ENCODE peak calls at places on chromosomes 1 and 21, in five cellular contexts. S is OCI-LY7, P is GM23248, B is endothelial cell of umbilical vein, O is HCT116. X is an unnamed sample.

GRCh38 chr21:44437696-44438431 is 17.4 kb upstream of the LRRC3 start:
- DNase-seq in S (no peak), P (no peak), B (no peak), O (no peak), X (no peak)

GRCh38 chr1:17193222-17194132 is 11.5 kb upstream of the PADI1 start:
- DNase-seq in S (no peak), P (no peak), B (no peak), O (no peak), X (no peak)

GRCh38 chr21:46054447-46054846 is 43.5 kb upstream of the COL6A2 start:
- DNase-seq in S (no peak), P (peak; percentile 72), B (no peak), O (no peak), X (no peak)

GRCh38 chr1:160827418-160827817 is 31.4 kb downstream of the LY9 start:
- DNase-seq in S (no peak), P (peak; percentile 64), B (no peak), O (no peak), X (no peak)

GRCh38 chr1:148362141-148362929 is 120.8 kb downstream of the PPIAL4G start:
- DNase-seq in S (no peak), P (peak; percentile 85), B (no peak), O (peak; percentile 86), X (peak; percentile 76)

GRCh38 chr21:35207322-35207721 is 158.2 kb upstream of the RUNX1 start:
- DNase-seq in S (no peak), P (peak; percentile 42), B (no peak), O (no peak), X (no peak)

GRCh38 chr21:28663111-28663693 is 329.5 kb downstream of the LTN1 start:
- DNase-seq in S (no peak), P (no peak), B (no peak), O (no peak), X (no peak)

GRCh38 chr1:164895026-164895907 is 336.3 kb downstream of the PBX1 start:
- DNase-seq in S (no peak), P (peak; percentile 14), B (no peak), O (no peak), X (no peak)

GRCh38 chr1:223756002-223756775 is 43.9 kb downstream of the CAPN2 start:
- DNase-seq in S (no peak), P (no peak), B (no peak), O (no peak), X (no peak)

GRCh38 chr1:162722036-162722435 is 68.5 kb upstream of the HSD17B7 start:
- DNase-seq in S (no peak), P (no peak), B (no peak), O (no peak), X (no peak)

GRCh38 chr1:84462118-84462517 is 16.9 kb upstream of the RPF1 start:
- DNase-seq in S (no peak), P (no peak), B (no peak), O (no peak), X (no peak)

DNA sequence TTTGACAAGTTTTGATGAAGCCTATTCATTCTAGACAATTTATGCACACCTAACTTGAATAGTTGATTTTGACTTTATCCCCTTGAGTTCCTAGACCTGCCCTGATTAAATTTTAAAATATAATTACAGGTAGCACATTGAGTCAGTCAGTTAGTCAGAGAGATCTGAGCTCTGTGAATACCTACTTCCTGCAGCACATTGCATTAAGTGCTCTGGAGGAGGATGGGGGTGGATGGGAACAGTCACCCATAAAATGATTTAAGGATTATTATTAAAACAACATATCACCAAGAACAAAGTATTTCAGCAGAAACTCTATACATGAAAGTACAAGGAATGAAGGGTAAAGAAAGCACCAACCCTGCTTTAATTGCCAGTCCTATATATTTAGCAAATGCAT is 11.8 kb upstream of the RPF1 start:
- DNase-seq in S (no peak), P (no peak), B (no peak), O (no peak), X (no peak)
- H3K4me3 ChIP-seq in S (no peak overlapping the region), P (no peak overlapping the region), B (no peak overlapping the region), O (no peak overlapping the region), X (no peak overlapping the region)

DNA sequence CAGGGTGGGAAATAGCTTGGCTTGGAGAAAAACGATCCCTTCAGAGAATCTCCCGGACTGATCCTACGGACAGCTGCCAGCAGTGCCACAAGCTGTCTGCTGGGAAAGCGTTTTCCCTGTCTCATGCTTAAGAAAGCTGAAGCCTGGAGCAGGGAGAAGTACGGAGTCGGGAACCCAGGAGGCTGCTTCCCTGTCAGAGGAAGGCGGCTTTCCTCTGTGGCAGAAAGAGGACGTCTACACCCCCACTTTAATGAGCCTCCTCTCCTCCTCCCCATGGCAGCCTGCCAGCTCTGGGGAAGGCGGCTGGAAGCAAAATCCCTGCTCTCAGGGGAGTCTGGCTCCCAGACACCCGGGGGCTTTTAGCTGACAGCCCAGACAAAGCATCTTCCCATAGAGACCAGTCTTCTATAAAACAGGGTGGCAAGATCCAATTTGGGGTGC is 7.3 kb downstream of the KIF21B start:
- DNase-seq in S (no peak), P (peak; percentile 51), B (peak; percentile 34), O (no peak), X (no peak)
- H4K20me1 ChIP-seq in S (no peaks in the 10 kb centered on the region), P (no peaks in the 10 kb centered on the region), B (no peaks in the 10 kb centered on the region), O (no peaks in the 10 kb centered on the region), X (no peaks in the 10 kb centered on the region)

DNA sequence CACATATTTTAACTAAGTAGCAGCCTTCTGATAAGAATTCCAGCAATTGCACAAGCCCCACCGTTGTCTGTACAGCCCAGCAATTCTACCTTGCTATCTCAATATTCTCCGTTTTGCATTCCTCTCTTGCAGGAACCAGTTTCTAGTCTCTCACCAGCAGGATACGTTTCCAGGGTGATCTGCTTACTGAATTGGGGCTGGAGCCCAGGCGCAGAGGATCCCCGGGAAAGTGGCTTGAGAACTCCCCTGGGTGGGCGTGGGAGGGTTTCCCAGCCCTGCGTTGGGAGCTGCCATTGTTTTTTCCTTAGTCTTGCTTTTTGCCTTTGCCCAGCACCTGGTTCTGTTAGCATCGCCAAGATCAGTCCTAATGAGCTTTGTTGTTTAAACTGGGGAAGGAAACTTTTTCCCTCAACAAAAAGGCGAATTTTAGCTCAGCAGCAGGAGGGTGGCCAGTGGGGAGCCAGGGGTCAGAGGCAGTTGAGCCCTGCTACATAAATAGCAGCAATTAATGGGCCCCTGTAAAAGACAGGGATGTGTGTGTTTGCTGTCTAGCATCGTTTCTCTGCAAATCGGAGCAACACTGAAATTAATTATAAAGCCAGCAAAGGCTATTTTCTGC is 36.4 kb downstream of the HUNK start:
- DNase-seq in S (no peak), P (peak; percentile 30), B (no peak), O (no peak), X (no peak)
- H3K4me3 ChIP-seq in S (no peak overlapping the region), P (no peak overlapping the region), B (no peak overlapping the region), O (no peak overlapping the region), X (no peak overlapping the region)

GRCh38 chr1:90989302-90989701 is 32.5 kb downstream of the ZNF644 start:
- DNase-seq in S (no peak), P (no peak), B (no peak), O (no peak), X (no peak)
- H4K20me1 ChIP-seq in S (no peaks in the 10 kb centered on the region), P (peaks cover 65% of the 10 kb centered on the region), B (peaks cover 14% of the 10 kb centered on the region), O (peaks cover 46% of the 10 kb centered on the region), X (peaks cover 10% of the 10 kb centered on the region)

GRCh38 chr1:6178751-6179563 is 1.2 kb downstream of the CHD5 start:
- DNase-seq in S (no peak), P (peak; percentile 27), B (no peak), O (no peak), X (no peak)
- H3K4me3 ChIP-seq in S (no peak overlapping the region), P (peak overlapping the region; percentile 33), B (no peak overlapping the region), O (peak overlapping the region; percentile 40), X (no peak overlapping the region)

GRCh38 chr1:235113183-235113917 is 15.3 kb downstream of the TOMM20 start:
- DNase-seq in S (no peak), P (no peak), B (no peak), O (no peak), X (no peak)
- H4K20me1 ChIP-seq in S (peaks cover 6% of the 10 kb centered on the region), P (no peaks in the 10 kb centered on the region), B (peaks cover 4% of the 10 kb centered on the region), O (peaks cover 27% of the 10 kb centered on the region), X (no peaks in the 10 kb centered on the region)

DNA sequence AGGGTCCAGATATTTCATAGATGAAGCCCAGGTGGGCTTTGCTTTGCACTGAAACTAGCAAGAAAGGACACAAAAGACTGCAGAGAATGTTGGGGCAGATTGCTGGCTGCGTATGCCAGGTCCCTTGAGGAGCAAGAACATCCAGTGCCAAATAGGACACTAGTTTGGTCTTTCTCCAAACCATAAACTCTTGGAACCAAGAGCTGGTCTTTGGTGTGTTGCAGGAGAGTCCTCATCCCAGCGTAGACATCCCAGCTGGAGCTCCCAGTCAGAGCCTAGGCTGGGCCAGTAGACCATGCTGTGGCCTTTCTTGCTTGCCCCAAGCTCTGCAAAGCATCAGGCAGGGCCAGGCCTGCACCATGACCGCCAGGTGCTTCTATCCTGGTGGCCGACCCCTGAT is 87.5 kb downstream of the ATP5PO start:
- DNase-seq in S (no peak), P (no peak), B (no peak), O (no peak), X (no peak)
- H3K4me3 ChIP-seq in S (no peak overlapping the region), P (no peak overlapping the region), B (no peak overlapping the region), O (no peak overlapping the region), X (no peak overlapping the region)

GRCh38 chr1:46682064-46682463 is 10.4 kb downstream of the TEX38 start:
- DNase-seq in S (no peak), P (no peak), B (peak; percentile 36), O (no peak), X (no peak)
- H4K20me1 ChIP-seq in S (no peaks in the 10 kb centered on the region), P (no peaks in the 10 kb centered on the region), B (peaks cover 2% of the 10 kb centered on the region), O (no peaks in the 10 kb centered on the region), X (no peaks in the 10 kb centered on the region)

GRCh38 chr1:33349081-33349759 is 28.3 kb upstream of the A3GALT2 start:
- DNase-seq in S (peak; percentile 61), P (peak; percentile 63), B (peak; percentile 40), O (no peak), X (no peak)

GRCh38 chr1:33346921-33347649 is 26.2 kb upstream of the A3GALT2 start:
- DNase-seq in S (no peak), P (peak; percentile 84), B (peak; percentile 95), O (peak; percentile 40), X (peak; percentile 75)

GRCh38 chr1:33348194-33348593 is 27.3 kb upstream of the A3GALT2 start:
- DNase-seq in S (no peak), P (peak; percentile 66), B (no peak), O (no peak), X (no peak)

GRCh38 chr1:33348676-33349080 is 27.8 kb upstream of the A3GALT2 start:
- DNase-seq in S (no peak), P (peak; percentile 46), B (peak; percentile 44), O (no peak), X (no peak)

DNA sequence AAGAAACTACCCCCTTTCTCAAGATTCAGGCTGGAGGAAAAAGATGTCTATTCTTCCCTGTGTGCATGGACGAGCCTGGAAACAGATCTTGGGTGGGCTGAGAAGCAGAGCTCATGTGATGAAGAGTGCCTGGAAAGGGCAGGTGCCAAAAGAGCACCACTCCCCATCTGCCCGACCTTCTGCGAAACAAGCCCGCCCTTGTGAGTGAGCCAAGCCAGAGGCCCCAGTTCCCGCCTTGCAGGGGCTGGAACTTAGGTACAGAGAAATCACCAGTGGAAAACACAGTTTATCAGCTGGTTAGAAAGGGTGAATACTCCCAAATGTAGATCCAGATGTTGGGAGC is 26.7 kb upstream of the A3GALT2 start:
- DNase-seq in S (no peak), P (peak; percentile 41), B (peak; percentile 48), O (no peak), X (no peak)
- H3K4me3 ChIP-seq in S (no peak overlapping the region), P (peak overlapping the region; percentile 94), B (peak overlapping the region; percentile 3), O (peak overlapping the region; percentile 81), X (peak overlapping the region; percentile 69)